ENCODE peak calls at places on chromosomes 13 and 19, in six cellular contexts. B is T-helper 9 cell; C is putamen; F is psoas muscle; I is activated T-cell treated with anti-CD3 and anti-CD28 coated beads, Interleukin-2, amount 50 U/mL, for 4 hours; X is amygdala. W is an unnamed sample.

GRCh38 chr19:55519461-55520311 is 17.2 kb downstream of the SBK2 start:
- DNase-seq in F (no peak), B (no peak), C (no peak), X (no peak), I (no peak), W (no peak)

GRCh38 chr19:50909240-50910070 is 1.7 kb downstream of the KLK4 start:
- DNase-seq in C (no peak), F (peak), X (no peak), I (no peak), B (no peak), W (no peak)

GRCh38 chr13:47816835-47817234 is 184.2 kb downstream of the SUCLA2 start:
- DNase-seq in X (no peak), F (no peak), I (no peak), C (no peak), B (no peak), W (no peak)

GRCh38 chr19:5154129-5154798 is 185.4 kb downstream of the KDM4B start:
- DNase-seq in B (no peak), C (no peak), F (no peak), X (no peak), I (peak), W (no peak)

GRCh38 chr13:50126378-50127016 is 111.3 kb downstream of the KCNRG start:
- DNase-seq in I (peak), C (peak), B (peak), X (no peak), F (no peak), W (no peak)

GRCh38 chr13:70960841-70961443 is 852.7 kb upstream of the KLHL1 start:
- DNase-seq in C (peak), I (no peak), F (no peak), X (no peak), B (no peak), W (no peak)

GRCh38 chr19:33302175-33302973 is at the start of gene CEBPA:
- DNase-seq in I (peak), B (peak), F (peak), X (no peak), C (peak), W (peak)

GRCh38 chr19:2246801-2247361 is 2.2 kb upstream of the AMH start:
- DNase-seq in B (no peak), I (no peak), F (peak), X (no peak), C (peak), W (no peak)

GRCh38 chr13:109749365-109749764 is 37.0 kb downstream of the IRS2 start:
- DNase-seq in X (no peak), F (no peak), I (no peak), C (no peak), B (no peak), W (no peak)

GRCh38 chr13:112729408-112729807 is 39.6 kb downstream of the ATP11A start:
- DNase-seq in X (no peak), B (no peak), F (peak), C (no peak), I (no peak), W (no peak)

GRCh38 chr19:12783849-12784393 is 7.4 kb upstream of the JUNB start:
- DNase-seq in I (no peak), C (no peak), B (no peak), X (no peak), F (peak), W (no peak)

GRCh38 chr19:13058951-13059660 is 43.6 kb downstream of the LYL1 start:
- DNase-seq in X (no peak), B (no peak), F (no peak), I (no peak), C (no peak), W (no peak)

GRCh38 chr13:101624210-101624922 is 171.9 kb downstream of the ITGBL1 start:
- DNase-seq in B (no peak), I (no peak), F (no peak), C (peak), X (no peak), W (no peak)

GRCh38 chr13:92994056-92994455 is 232.6 kb upstream of the GPC6 start:
- DNase-seq in I (no peak), B (no peak), F (no peak), C (no peak), X (no peak), W (no peak)

W was measured in T follicular helper cell.